ENCODE peak calls at places on chromosomes 13 and 19, in eight cellular contexts. K is GM23338, U is neural progenitor cell, G is MM.1S, H is hepatocyte, B is GM23248, L is fibroblast of lung, Y is mammary epithelial cell. M is an unnamed sample.

GRCh38 chr13:110361365-110361911 is 54.4 kb downstream of the COL4A2 start:
- DNase-seq in K (no peak), U (no peak), G (no peak), H (no peak), B (peak; percentile 97), L (peak; percentile 89), Y (no peak), M (no peak)

GRCh38 chr13:106882222-106882621 is 314.3 kb upstream of the ARGLU1 start:
- DNase-seq in K (peak; percentile 20), U (peak; percentile 89), G (no peak), H (no peak), B (no peak), L (no peak), Y (no peak), M (no peak)

GRCh38 chr19:43476606-43477005 is 11.2 kb upstream of the LYPD3 start:
- DNase-seq in K (no peak), U (no peak), G (no peak), H (no peak), B (peak; percentile 70), L (peak; percentile 88), Y (peak; percentile 12), M (peak; percentile 61)

GRCh38 chr13:108213946-108214345 is 1.4 kb downstream of the LIG4 start:
- DNase-seq in K (no peak), U (peak; percentile 13), G (no peak), H (no peak), B (peak; percentile 77), L (peak; percentile 20), Y (peak; percentile 40), M (no peak)

GRCh38 chr13:23672616-23673015 is 102.4 kb downstream of the TNFRSF19 start:
- DNase-seq in K (no peak), U (no peak), G (no peak), H (no peak), B (no peak), L (peak; percentile 80), Y (no peak), M (no peak)

GRCh38 chr19:11737964-11738745 is 591 bp downstream of the ZNF823 start:
- DNase-seq in K (peak; percentile 56), U (peak; percentile 71), G (peak; percentile 66), H (peak; percentile 85), B (peak; percentile 70), L (peak; percentile 12), Y (peak; percentile 42), M (peak; percentile 29)

GRCh38 chr13:37868691-37869505 is 674 bp downstream of the TRPC4 start:
- DNase-seq in K (peak; percentile 59), U (peak; percentile 71), G (no peak), H (peak; percentile 8), B (peak; percentile 54), L (peak; percentile 39), Y (no peak), M (peak; percentile 72)

GRCh38 chr19:29287061-29287460 is 74.1 kb upstream of the UQCRFS1 start:
- DNase-seq in K (no peak), U (no peak), G (no peak), H (no peak), B (no peak), L (no peak), Y (no peak), M (no peak)

GRCh38 chr13:21800847-21801616 is 130.2 kb downstream of the FGF9 start:
- DNase-seq in K (peak; percentile 2), U (no peak), G (no peak), H (peak; percentile 34), B (peak; percentile 16), L (no peak), Y (peak; percentile 84), M (no peak)

GRCh38 chr13:113736258-113736731 is 22.7 kb upstream of the TMEM255B start:
- DNase-seq in K (no peak), U (no peak), G (no peak), H (no peak), B (no peak), L (no peak), Y (no peak), M (no peak)

DNA sequence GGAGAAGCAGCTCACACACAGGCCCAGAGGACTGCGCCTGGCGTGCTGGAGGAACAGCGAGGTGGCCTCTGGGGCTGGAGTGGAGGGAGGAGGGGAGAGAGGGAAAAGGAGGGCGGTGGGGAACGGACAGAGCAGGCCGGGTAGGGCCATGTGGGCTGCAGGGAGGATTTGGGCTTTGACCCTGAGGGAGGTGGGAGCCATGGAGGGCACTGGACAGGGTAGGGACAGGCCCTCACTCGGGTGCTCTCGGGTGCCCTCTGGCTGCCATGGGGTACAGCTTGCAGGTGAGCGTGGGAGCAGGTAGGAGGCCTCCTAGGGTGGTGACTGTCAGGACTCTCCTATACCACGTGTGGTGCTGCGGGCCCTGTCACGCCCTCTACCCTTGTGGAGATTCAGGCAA is 22.8 kb downstream of the PLIN4 start:
- DNase-seq in K (peak; percentile 44), U (no peak), G (no peak), H (no peak), B (no peak), L (no peak), Y (peak; percentile 32), M (no peak)
- H3K36me3 ChIP-seq in K (peaks cover 14% of the 10 kb centered on the region), U (no peaks in the 10 kb centered on the region), G (no peaks in the 10 kb centered on the region), H (no peaks in the 10 kb centered on the region), B (no peaks in the 10 kb centered on the region), L (peaks cover 36% of the 10 kb centered on the region), Y (peaks cover 7% of the 10 kb centered on the region), M (peaks cover 39% of the 10 kb centered on the region)

DNA sequence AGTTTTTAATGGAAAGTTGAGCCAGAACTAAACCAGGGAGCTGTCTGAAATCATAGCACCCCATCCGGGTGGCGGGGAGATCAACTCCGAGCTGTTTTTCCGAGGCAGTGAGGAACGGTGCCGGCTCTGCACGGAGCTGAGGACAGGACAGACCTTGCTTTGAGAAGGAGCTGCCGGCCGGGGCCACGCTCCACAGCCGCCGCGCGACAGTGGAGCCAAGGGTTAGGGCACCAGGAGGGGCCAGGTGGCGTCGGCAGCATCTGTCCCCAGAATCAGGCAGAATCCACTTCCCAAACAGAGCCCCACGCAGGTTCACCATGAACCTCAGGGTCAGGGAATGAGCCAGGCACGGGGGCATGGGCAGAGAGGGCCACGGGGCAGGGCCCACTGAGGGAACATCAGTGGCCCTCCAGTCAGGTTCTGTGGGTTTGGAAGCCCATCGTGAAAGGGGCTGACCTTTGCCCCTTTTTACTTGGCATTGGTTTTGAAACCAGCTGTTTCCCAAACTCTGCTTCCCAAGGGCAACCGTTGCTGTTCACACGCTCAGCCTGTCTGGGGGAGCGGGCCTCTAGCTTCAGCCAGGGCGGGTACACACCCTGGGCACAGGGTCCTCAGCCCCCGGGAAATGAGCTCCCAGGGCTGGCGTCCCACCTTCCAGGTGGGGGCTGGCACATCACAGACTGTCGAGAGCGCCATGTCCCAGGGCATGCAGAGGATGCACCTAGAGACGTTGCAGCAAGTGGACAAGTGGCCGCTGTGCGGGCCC is 18.1 kb downstream of the PEX11G start:
- DNase-seq in K (no peak), U (no peak), G (no peak), H (no peak), B (no peak), L (no peak), Y (no peak), M (no peak)
- TF ChIP-seq EZH2 in K (no peak), U (no peak), G (no peak), H (no peak), B (no peak), L (no peak), Y (no peak), M (no peak)

DNA sequence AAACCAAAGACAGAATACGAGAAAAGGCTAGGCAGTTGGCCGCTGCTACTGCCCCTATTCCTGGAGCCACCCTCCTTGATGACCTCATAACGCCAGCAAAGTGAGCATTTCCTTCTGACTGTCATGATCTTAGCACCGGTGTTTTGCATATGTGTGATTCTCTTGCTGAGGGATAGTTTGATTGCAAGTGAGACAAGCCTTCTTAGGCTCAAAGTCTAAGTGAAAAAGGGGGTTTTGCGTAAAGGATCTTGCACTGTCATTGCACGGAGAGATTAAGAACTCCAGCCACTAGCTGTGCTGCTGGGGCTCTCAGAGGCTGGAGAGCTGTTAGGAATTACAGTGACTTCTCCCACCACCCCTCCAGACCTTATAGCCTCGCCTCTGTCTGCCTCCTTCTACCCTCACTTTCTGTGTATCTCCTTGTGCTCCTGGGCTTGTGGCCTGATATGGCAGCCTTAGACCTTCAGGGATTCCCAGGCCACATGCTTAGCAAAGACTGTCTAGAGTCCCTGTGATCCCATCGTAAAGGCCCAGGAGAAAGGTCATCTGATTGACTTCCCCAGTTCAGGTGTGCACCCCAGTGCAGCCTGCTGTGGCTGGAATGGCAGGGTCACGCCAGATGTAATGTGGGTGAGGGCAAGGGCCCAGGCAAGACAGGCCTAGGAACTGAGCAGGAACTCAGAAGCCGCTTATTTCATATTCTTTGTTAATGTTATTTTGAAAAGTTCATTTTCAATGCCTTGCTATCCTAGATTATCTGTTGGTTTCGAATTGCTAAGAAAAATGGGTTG is 12.6 kb downstream of the GPATCH1 start:
- DNase-seq in K (no peak), U (no peak), G (no peak), H (no peak), B (no peak), L (no peak), Y (no peak), M (no peak)
- H3K36me3 ChIP-seq in K (peaks cover 22% of the 10 kb centered on the region), U (no peaks in the 10 kb centered on the region), G (no peaks in the 10 kb centered on the region), H (no peaks in the 10 kb centered on the region), B (peaks cover 32% of the 10 kb centered on the region), L (peaks cover 14% of the 10 kb centered on the region), Y (peaks cover 8% of the 10 kb centered on the region), M (peaks cover 37% of the 10 kb centered on the region)

GRCh38 chr19:3363841-3364500 is 2.4 kb upstream of the NFIC start:
- DNase-seq in K (no peak), U (no peak), G (no peak), H (no peak), B (no peak), L (no peak), Y (no peak), M (no peak)

GRCh38 chr19:3362217-3362907 is 4.0 kb upstream of the NFIC start:
- DNase-seq in K (no peak), U (no peak), G (no peak), H (no peak), B (no peak), L (no peak), Y (no peak), M (no peak)

GRCh38 chr19:3359850-3360493 is 6.4 kb upstream of the NFIC start:
- DNase-seq in K (peak; percentile 54), U (no peak), G (no peak), H (peak; percentile 62), B (peak; percentile 80), L (no peak), Y (no peak), M (peak; percentile 62)

GRCh38 chr19:3360494-3361383 is 5.6 kb upstream of the NFIC start:
- DNase-seq in K (peak; percentile 57), U (peak; percentile 45), G (no peak), H (no peak), B (peak; percentile 76), L (no peak), Y (no peak), M (peak; percentile 75)

DNA sequence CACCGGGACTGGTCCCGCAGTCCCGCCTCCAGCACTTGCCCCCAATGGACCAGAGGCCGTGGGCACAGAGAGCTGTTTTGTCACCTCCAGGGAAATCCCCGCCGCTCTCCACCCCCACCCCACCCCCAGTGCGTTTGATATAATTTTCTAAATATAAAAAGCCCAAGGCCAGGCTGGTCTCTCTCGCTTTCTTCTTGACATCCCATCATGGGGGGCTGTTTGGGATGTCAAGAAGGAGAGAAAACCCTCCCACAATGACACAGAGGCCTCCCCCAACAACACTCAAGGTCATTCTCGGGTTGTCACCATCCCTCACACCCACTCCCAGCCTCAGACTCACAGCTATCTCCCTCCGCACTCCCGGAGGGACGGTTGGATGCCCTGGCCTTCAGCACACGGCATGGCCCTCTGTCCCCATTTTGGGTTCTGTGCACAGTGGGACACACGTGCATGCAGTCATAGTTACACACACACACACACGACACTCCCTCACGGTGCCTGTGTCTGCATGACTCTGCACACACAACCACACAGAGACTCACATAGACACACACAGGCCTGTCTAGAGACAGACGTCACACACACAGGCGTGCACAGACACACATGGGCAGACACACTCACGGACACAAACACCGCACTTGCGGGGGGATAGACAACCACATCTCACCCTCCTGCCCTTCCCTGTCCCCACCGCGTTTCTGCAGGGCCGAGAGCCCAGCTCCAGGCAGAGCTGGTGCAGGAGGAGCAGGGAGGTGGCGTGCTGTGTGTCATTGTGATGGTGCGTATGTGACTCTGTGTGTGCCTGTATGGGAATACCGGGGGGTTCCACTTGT is 4.8 kb upstream of the NFIC start:
- DNase-seq in K (no peak), U (no peak), G (no peak), H (no peak), B (no peak), L (no peak), Y (no peak), M (no peak)
- TF ChIP-seq EZH2 in K (peak; percentile 69), U (peak; percentile 40), G (no peak), H (no peak), B (no peak), L (no peak), Y (no peak), M (no peak)

M was measured in A673.